ENCODE peak calls at places on chromosome 22, in seven cellular contexts. R is fibroblast of pulmonary artery; I is AG10803; T is uterus; E is CD4-positive, alpha-beta T cell; P is PC-9; J is heart left ventricle. D is an unnamed sample.

GRCh38 chr22:39805117-39805516 is 88.4 kb downstream of the ENTHD1 start:
- DNase-seq in R (no peak), I (no peak), T (no peak), E (no peak), P (no peak), J (no peak), D (no peak)

GRCh38 chr22:21942407-21942895 is 10.2 kb downstream of the PPM1F start:
- DNase-seq in R (peak), I (peak), T (peak), E (no peak), P (peak), J (peak), D (no peak)

GRCh38 chr22:47943729-47944700 is 1181.6 kb downstream of the TBC1D22A start:
- DNase-seq in R (no peak), I (no peak), T (no peak), E (no peak), P (no peak), J (no peak), D (no peak)

GRCh38 chr22:19884161-19884953 is 29.7 kb upstream of the GNB1L start:
- DNase-seq in R (no peak), I (peak), T (peak), E (no peak), P (no peak), J (no peak), D (no peak)

GRCh38 chr22:19745155-19746133 is 15.1 kb upstream of the TBX1 start:
- DNase-seq in R (no peak), I (no peak), T (no peak), E (no peak), P (no peak), J (peak), D (no peak)

GRCh38 chr22:25709758-25710157 is 32.2 kb upstream of the MYO18B start:
- DNase-seq in R (no peak), I (no peak), T (no peak), E (no peak), P (no peak), J (no peak), D (peak)

GRCh38 chr22:20637740-20638139 is 130.3 kb downstream of the MED15 start:
- DNase-seq in R (no peak), I (no peak), T (no peak), E (no peak), P (no peak), J (no peak), D (no peak)

GRCh38 chr22:49216579-49216978 is 611.1 kb downstream of the BRD1 start:
- DNase-seq in R (no peak), I (no peak), T (peak), E (no peak), P (no peak), J (no peak), D (no peak)

GRCh38 chr22:36027579-36027959 is 1.1 kb downstream of the RBFOX2 start:
- DNase-seq in R (no peak), I (no peak), T (no peak), E (no peak), P (no peak), J (no peak), D (peak)

GRCh38 chr22:42912049-42912448 is 55.0 kb upstream of the ARFGAP3 start:
- DNase-seq in R (peak), I (no peak), T (no peak), E (no peak), P (no peak), J (no peak), D (no peak)

GRCh38 chr22:42907404-42908081 is 50.5 kb upstream of the ARFGAP3 start:
- DNase-seq in R (no peak), I (peak), T (no peak), E (no peak), P (no peak), J (no peak), D (no peak)

GRCh38 chr22:42908082-42908746 is 51.1 kb upstream of the ARFGAP3 start:
- DNase-seq in R (no peak), I (no peak), T (no peak), E (no peak), P (no peak), J (no peak), D (no peak)

GRCh38 chr22:42909363-42910058 is 52.4 kb upstream of the ARFGAP3 start:
- DNase-seq in R (no peak), I (no peak), T (no peak), E (no peak), P (no peak), J (no peak), D (no peak)

DNA sequence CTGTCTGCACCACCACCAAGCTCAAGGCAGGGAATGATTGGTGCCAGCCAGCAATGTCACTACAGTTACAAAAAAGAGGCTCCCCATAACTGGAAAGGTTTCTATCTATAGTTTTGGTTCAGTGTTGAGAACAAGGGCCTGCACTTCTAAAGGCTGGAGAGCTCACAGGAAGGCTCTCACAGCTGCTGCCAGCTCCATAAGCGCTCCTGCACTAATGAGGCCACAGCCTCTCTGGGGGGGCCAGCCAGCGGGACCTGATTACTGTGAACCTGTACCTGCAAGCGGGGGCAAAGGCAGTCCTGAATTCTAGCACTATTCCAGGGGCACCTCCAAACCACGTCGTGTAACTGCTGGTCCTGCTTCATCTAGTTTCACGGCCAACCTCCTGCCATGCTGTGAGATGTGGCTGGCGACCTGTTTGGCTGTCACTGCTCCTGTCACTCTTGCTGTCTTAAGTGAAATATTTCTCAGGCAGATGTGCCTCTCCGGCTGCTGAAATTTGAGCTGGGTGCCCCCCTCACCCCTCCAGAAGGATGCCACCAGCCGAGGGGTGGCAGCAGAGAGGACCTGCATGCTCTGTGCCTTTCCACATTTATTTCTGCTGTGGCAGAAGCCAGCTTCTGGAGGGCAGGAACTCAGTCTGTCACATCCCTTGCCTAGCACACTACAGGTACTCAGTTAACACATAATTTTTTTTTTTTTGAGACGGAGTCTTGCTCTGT is 53.3 kb upstream of the ARFGAP3 start:
- DNase-seq in R (no peak), I (no peak), T (no peak), E (no peak), P (no peak), J (no peak), D (no peak)
- TF ChIP-seq CTCF in R (no peak), I (no peak), T (no peak), E (no peak), P (no peak), J (peak), D (no peak)

GRCh38 chr22:28935713-28936112 is 52.3 kb downstream of the ZNRF3 start:
- DNase-seq in R (no peak), I (no peak), T (no peak), E (no peak), P (no peak), J (no peak), D (no peak)
- TF ChIP-seq CTCF in R (peak), I (no peak), T (no peak), E (no peak), P (peak), J (no peak), D (no peak)

GRCh38 chr22:17164392-17165024 is 5.4 kb upstream of the HDHD5 start:
- DNase-seq in R (no peak), I (no peak), T (no peak), E (no peak), P (no peak), J (no peak), D (no peak)
- TF ChIP-seq CTCF in R (peak), I (peak), T (no peak), E (no peak), P (peak), J (no peak), D (no peak)

GRCh38 chr22:38104084-38104483 is 6.4 kb downstream of the BAIAP2L2 start:
- DNase-seq in R (peak), I (no peak), T (no peak), E (no peak), P (no peak), J (peak), D (peak)
- TF ChIP-seq CTCF in R (peak), I (peak), T (no peak), E (no peak), P (peak), J (peak), D (peak)

D was measured in GM13977.